ENCODE peak calls at places on chromosomes 6 and 20, in six cellular contexts. One of them, this sample, is unnamed.

GRCh38 chr6:158285321-158285960 is 26.8 kb upstream of the TULP4 start:
- DNase-seq in cardiac fibroblast: no peak
- DNase-seq in osteoblast: no peak
- DNase-seq in fibroblast of pulmonary artery: no peak
- DNase-seq in ovary: no peak
- DNase-seq in B cell: no peak
- DNase-seq in this sample: no peak

GRCh38 chr6:14977747-14978382 is 268.0 kb upstream of the JARID2 start:
- DNase-seq in cardiac fibroblast: peak
- DNase-seq in osteoblast: no peak
- DNase-seq in fibroblast of pulmonary artery: peak
- DNase-seq in ovary: no peak
- DNase-seq in B cell: no peak
- DNase-seq in this sample: no peak

GRCh38 chr6:10465633-10466499 is 51.0 kb upstream of the TFAP2A start:
- DNase-seq in cardiac fibroblast: peak
- DNase-seq in osteoblast: no peak
- DNase-seq in fibroblast of pulmonary artery: peak
- DNase-seq in ovary: no peak
- DNase-seq in B cell: peak
- DNase-seq in this sample: no peak

GRCh38 chr6:48933136-48933535 is 529.9 kb downstream of the MMUT start:
- DNase-seq in cardiac fibroblast: no peak
- DNase-seq in osteoblast: no peak
- DNase-seq in fibroblast of pulmonary artery: no peak
- DNase-seq in ovary: no peak
- DNase-seq in B cell: no peak
- DNase-seq in this sample: no peak

GRCh38 chr6:133388731-133389130 is 147.6 kb downstream of the EYA4 start:
- DNase-seq in cardiac fibroblast: no peak
- DNase-seq in osteoblast: no peak
- DNase-seq in fibroblast of pulmonary artery: no peak
- DNase-seq in ovary: no peak
- DNase-seq in B cell: no peak
- DNase-seq in this sample: no peak

GRCh38 chr6:52407467-52407866 is 12.7 kb upstream of the EFHC1 start:
- DNase-seq in cardiac fibroblast: peak
- DNase-seq in osteoblast: peak
- DNase-seq in fibroblast of pulmonary artery: peak
- DNase-seq in ovary: no peak
- DNase-seq in B cell: peak
- DNase-seq in this sample: peak

GRCh38 chr20:43955244-43956191 is 40.9 kb downstream of the TOX2 start:
- DNase-seq in cardiac fibroblast: peak
- DNase-seq in osteoblast: peak
- DNase-seq in fibroblast of pulmonary artery: peak
- DNase-seq in ovary: no peak
- DNase-seq in B cell: no peak
- DNase-seq in this sample: no peak

GRCh38 chr6:106128981-106129761 is 43.0 kb downstream of the PRDM1 start:
- DNase-seq in cardiac fibroblast: peak
- DNase-seq in osteoblast: peak
- DNase-seq in fibroblast of pulmonary artery: peak
- DNase-seq in ovary: no peak
- DNase-seq in B cell: no peak
- DNase-seq in this sample: no peak

GRCh38 chr6:43951063-43951755 is 176.0 kb downstream of the MRPL14 start:
- DNase-seq in cardiac fibroblast: peak
- DNase-seq in osteoblast: peak
- DNase-seq in fibroblast of pulmonary artery: peak
- DNase-seq in ovary: no peak
- DNase-seq in B cell: no peak
- DNase-seq in this sample: no peak

GRCh38 chr6:121932071-121933009 is 467.1 kb upstream of the HSF2 start:
- DNase-seq in cardiac fibroblast: peak
- DNase-seq in osteoblast: peak
- DNase-seq in fibroblast of pulmonary artery: peak
- DNase-seq in ovary: no peak
- DNase-seq in B cell: no peak
- DNase-seq in this sample: no peak

GRCh38 chr6:129817332-129817731 is 43.8 kb downstream of the TMEM244 start:
- DNase-seq in cardiac fibroblast: no peak
- DNase-seq in osteoblast: no peak
- DNase-seq in fibroblast of pulmonary artery: no peak
- DNase-seq in ovary: no peak
- DNase-seq in B cell: no peak
- DNase-seq in this sample: no peak

GRCh38 chr6:154683756-154684523 is 49.3 kb upstream of the SCAF8 start:
- DNase-seq in cardiac fibroblast: peak
- DNase-seq in osteoblast: peak
- DNase-seq in fibroblast of pulmonary artery: peak
- DNase-seq in ovary: no peak
- DNase-seq in B cell: peak
- DNase-seq in this sample: no peak

GRCh38 chr20:63104312-63105181 is 97.8 kb upstream of the BHLHE23 start:
- DNase-seq in cardiac fibroblast: no peak
- DNase-seq in osteoblast: peak
- DNase-seq in fibroblast of pulmonary artery: no peak
- DNase-seq in ovary: no peak
- DNase-seq in B cell: no peak
- DNase-seq in this sample: no peak

GRCh38 chr6:37783025-37783825 is 36.3 kb upstream of the ZFAND3 start:
- DNase-seq in cardiac fibroblast: peak
- DNase-seq in osteoblast: no peak
- DNase-seq in fibroblast of pulmonary artery: no peak
- DNase-seq in ovary: peak
- DNase-seq in B cell: peak
- DNase-seq in this sample: no peak

GRCh38 chr6:78797270-78797669 is 70.1 kb upstream of the IRAK1BP1 start:
- DNase-seq in cardiac fibroblast: no peak
- DNase-seq in osteoblast: no peak
- DNase-seq in fibroblast of pulmonary artery: no peak
- DNase-seq in ovary: no peak
- DNase-seq in B cell: no peak
- DNase-seq in this sample: no peak

GRCh38 chr20:11777861-11778570 is 139.7 kb upstream of the BTBD3 start:
- DNase-seq in cardiac fibroblast: peak
- DNase-seq in osteoblast: peak
- DNase-seq in fibroblast of pulmonary artery: peak
- DNase-seq in ovary: no peak
- DNase-seq in B cell: no peak
- DNase-seq in this sample: no peak

GRCh38 chr6:55726144-55726543 is 147.2 kb upstream of the HMGCLL1 start:
- DNase-seq in cardiac fibroblast: no peak
- DNase-seq in osteoblast: no peak
- DNase-seq in fibroblast of pulmonary artery: no peak
- DNase-seq in ovary: no peak
- DNase-seq in B cell: no peak
- DNase-seq in this sample: no peak

GRCh38 chr6:170114956-170115855 is 175.7 kb downstream of the DLL1 start:
- DNase-seq in cardiac fibroblast: peak
- DNase-seq in osteoblast: peak
- DNase-seq in fibroblast of pulmonary artery: no peak
- DNase-seq in ovary: peak
- DNase-seq in B cell: no peak
- DNase-seq in this sample: no peak

GRCh38 chr6:12008366-12009179 is 3.5 kb upstream of the HIVEP1 start:
- DNase-seq in cardiac fibroblast: peak
- DNase-seq in osteoblast: peak
- DNase-seq in fibroblast of pulmonary artery: peak
- DNase-seq in ovary: peak
- DNase-seq in B cell: peak
- DNase-seq in this sample: peak

GRCh38 chr6:68639211-68639610 is 4.1 kb downstream of the ADGRB3 start:
- DNase-seq in cardiac fibroblast: no peak
- DNase-seq in osteoblast: no peak
- DNase-seq in fibroblast of pulmonary artery: no peak
- DNase-seq in ovary: no peak
- DNase-seq in B cell: no peak
- DNase-seq in this sample: no peak

GRCh38 chr6:89260310-89260709 is 43.2 kb upstream of the GABRR1 start:
- DNase-seq in cardiac fibroblast: no peak
- DNase-seq in osteoblast: no peak
- DNase-seq in fibroblast of pulmonary artery: no peak
- DNase-seq in ovary: no peak
- DNase-seq in B cell: peak
- DNase-seq in this sample: no peak

GRCh38 chr6:128512296-128512695 is 8.1 kb downstream of the PTPRK start:
- DNase-seq in cardiac fibroblast: no peak
- DNase-seq in osteoblast: no peak
- DNase-seq in fibroblast of pulmonary artery: no peak
- DNase-seq in ovary: no peak
- DNase-seq in B cell: no peak
- DNase-seq in this sample: no peak

GRCh38 chr6:75266716-75267291 is 17.8 kb downstream of the TMEM30A start:
- DNase-seq in cardiac fibroblast: peak
- DNase-seq in osteoblast: peak
- DNase-seq in fibroblast of pulmonary artery: peak
- DNase-seq in ovary: no peak
- DNase-seq in B cell: peak
- DNase-seq in this sample: no peak

GRCh38 chr6:37617073-37617472 is 80.6 kb downstream of the MDGA1 start:
- DNase-seq in cardiac fibroblast: no peak
- DNase-seq in osteoblast: no peak
- DNase-seq in fibroblast of pulmonary artery: no peak
- DNase-seq in ovary: no peak
- DNase-seq in B cell: no peak
- DNase-seq in this sample: no peak

GRCh38 chr6:72042088-72042487 is 155.7 kb downstream of the RIMS1 start:
- DNase-seq in cardiac fibroblast: no peak
- DNase-seq in osteoblast: no peak
- DNase-seq in fibroblast of pulmonary artery: no peak
- DNase-seq in ovary: no peak
- DNase-seq in B cell: no peak
- DNase-seq in this sample: no peak
- TF ChIP-seq CTCF in cardiac fibroblast: no peak
- TF ChIP-seq CTCF in osteoblast: peak
- TF ChIP-seq CTCF in fibroblast of pulmonary artery: no peak
- TF ChIP-seq CTCF in ovary: no peak
- TF ChIP-seq CTCF in B cell: no peak
- TF ChIP-seq CTCF in this sample: peak

GRCh38 chr6:163147988-163148387 is 266.5 kb upstream of the QKI start:
- DNase-seq in cardiac fibroblast: peak
- DNase-seq in osteoblast: no peak
- DNase-seq in fibroblast of pulmonary artery: peak
- DNase-seq in ovary: no peak
- DNase-seq in B cell: no peak
- DNase-seq in this sample: no peak
- TF ChIP-seq CTCF in cardiac fibroblast: no peak
- TF ChIP-seq CTCF in osteoblast: no peak
- TF ChIP-seq CTCF in fibroblast of pulmonary artery: peak
- TF ChIP-seq CTCF in ovary: no peak
- TF ChIP-seq CTCF in B cell: no peak
- TF ChIP-seq CTCF in this sample: no peak

DNA sequence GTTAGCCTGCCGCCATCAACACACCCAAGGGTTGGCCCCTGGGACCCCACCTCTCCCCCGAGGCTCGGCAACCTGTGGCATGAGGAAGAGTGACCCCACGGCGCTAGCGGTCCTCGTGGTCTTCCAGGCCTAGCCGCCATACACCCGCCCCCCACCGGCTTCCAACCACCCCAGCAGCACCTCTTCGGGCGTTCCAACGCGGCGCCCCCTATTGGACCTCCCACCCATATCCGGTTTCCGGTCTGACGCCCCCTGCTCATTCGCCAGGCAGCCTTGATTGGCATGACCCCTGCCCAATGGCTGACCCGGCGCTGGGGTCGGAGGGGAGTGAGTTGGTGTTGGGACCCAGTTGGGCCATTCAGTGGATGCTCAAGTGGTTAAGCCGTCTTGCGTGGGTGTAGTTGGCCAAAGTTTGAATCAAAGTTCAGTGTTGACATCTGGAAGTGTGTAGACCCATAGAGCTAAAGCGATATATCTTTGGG is at the start of gene GNAS-AS1:
- DNase-seq in cardiac fibroblast: peak
- DNase-seq in osteoblast: peak
- DNase-seq in fibroblast of pulmonary artery: peak
- DNase-seq in ovary: peak
- DNase-seq in B cell: peak
- DNase-seq in this sample: no peak
- TF ChIP-seq CTCF in cardiac fibroblast: no peak
- TF ChIP-seq CTCF in osteoblast: no peak
- TF ChIP-seq CTCF in fibroblast of pulmonary artery: no peak
- TF ChIP-seq CTCF in ovary: no peak
- TF ChIP-seq CTCF in B cell: no peak
- TF ChIP-seq CTCF in this sample: no peak

GRCh38 chr6:5950448-5950847 is 56.3 kb downstream of the NRN1 start:
- DNase-seq in cardiac fibroblast: no peak
- DNase-seq in osteoblast: no peak
- DNase-seq in fibroblast of pulmonary artery: no peak
- DNase-seq in ovary: no peak
- DNase-seq in B cell: peak
- DNase-seq in this sample: no peak
- TF ChIP-seq CTCF in cardiac fibroblast: no peak
- TF ChIP-seq CTCF in osteoblast: peak
- TF ChIP-seq CTCF in fibroblast of pulmonary artery: no peak
- TF ChIP-seq CTCF in ovary: no peak
- TF ChIP-seq CTCF in B cell: peak
- TF ChIP-seq CTCF in this sample: peak

GRCh38 chr6:26045046-26045938 is 41.9 kb upstream of the HFE start:
- DNase-seq in cardiac fibroblast: peak
- DNase-seq in osteoblast: peak
- DNase-seq in fibroblast of pulmonary artery: peak
- DNase-seq in ovary: peak
- DNase-seq in B cell: peak
- DNase-seq in this sample: no peak
- TF ChIP-seq CTCF in cardiac fibroblast: peak
- TF ChIP-seq CTCF in osteoblast: peak
- TF ChIP-seq CTCF in fibroblast of pulmonary artery: peak
- TF ChIP-seq CTCF in ovary: no peak
- TF ChIP-seq CTCF in B cell: no peak
- TF ChIP-seq CTCF in this sample: no peak

DNA sequence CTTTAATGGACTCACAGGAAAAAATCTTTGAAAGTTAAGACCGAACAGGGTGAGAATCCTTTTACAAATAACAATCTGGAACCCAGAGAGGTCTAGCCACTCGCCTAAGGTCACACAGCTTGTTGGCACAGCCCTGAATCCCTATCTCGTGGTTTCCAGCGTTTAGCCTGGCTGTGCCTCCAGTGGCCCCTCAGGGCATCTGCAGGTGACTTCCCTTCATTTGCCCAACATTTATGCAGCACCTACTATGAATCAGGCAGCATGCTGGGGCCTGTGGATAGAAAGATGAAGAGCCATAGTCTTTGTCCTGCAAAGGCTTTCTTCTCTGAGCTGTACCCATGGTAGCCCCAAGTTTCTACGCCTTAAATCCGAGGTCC is 2.6 kb upstream of the NR2E1 start:
- DNase-seq in cardiac fibroblast: no peak
- DNase-seq in osteoblast: peak
- DNase-seq in fibroblast of pulmonary artery: no peak
- DNase-seq in ovary: no peak
- DNase-seq in B cell: no peak
- DNase-seq in this sample: no peak
- TF ChIP-seq CTCF in cardiac fibroblast: no peak
- TF ChIP-seq CTCF in osteoblast: no peak
- TF ChIP-seq CTCF in fibroblast of pulmonary artery: no peak
- TF ChIP-seq CTCF in ovary: no peak
- TF ChIP-seq CTCF in B cell: no peak
- TF ChIP-seq CTCF in this sample: no peak

This sample was measured in D721Med.